ENCODE peak calls at places on chromosomes 6 and 20, in eight cellular contexts. D is upper lobe of left lung, N is K562, Y is HCT116, G is GM23338, T is Panc1, J is GM12878, W is HepG2. B is an unnamed sample. For H3K36me3, the result is how much of the 10 kb centered on the place peaks cover.

GRCh38 chr6:113859349-113860164 is 2.4 kb downstream of the MARCKS start:
- ATAC-seq in W (peak), J (no peak), T (no peak), D (peak), N (no peak), Y (no peak), G (peak), B (peak)

GRCh38 chr6:160795716-160796115 is 93.7 kb downstream of the PLG start:
- ATAC-seq in Y (no peak), T (no peak), J (no peak), W (no peak), N (no peak), G (no peak), D (no peak), B (no peak)

GRCh38 chr6:113496157-113496556 is 361.0 kb upstream of the MARCKS start:
- ATAC-seq in W (no peak), T (no peak), N (no peak), G (no peak), D (no peak), Y (no peak), J (no peak), B (no peak)

GRCh38 chr6:69917834-69918233 is 51.5 kb downstream of the COL19A1 start:
- ATAC-seq in N (no peak), G (no peak), D (no peak), Y (peak), W (no peak), J (peak), T (no peak), B (no peak)

GRCh38 chr6:83067448-83068413 is at the start of gene DOP1A:
- ATAC-seq in G (peak), W (peak), N (peak), T (peak), J (peak), Y (peak), D (peak), B (peak)

GRCh38 chr6:46258249-46258648 is 87.5 kb upstream of the ENPP5 start:
- ATAC-seq in G (no peak), T (no peak), D (no peak), J (no peak), Y (no peak), N (no peak), W (no peak), B (no peak)

GRCh38 chr6:34511923-34512737 is 44.0 kb downstream of the SPDEF start:
- ATAC-seq in D (no peak), W (peak), J (no peak), G (no peak), T (no peak), Y (no peak), N (no peak), B (no peak)

GRCh38 chr6:322205-322930 is 30.1 kb downstream of the DUSP22 start:
- ATAC-seq in N (peak), G (peak), J (peak), W (peak), D (no peak), T (no peak), Y (peak), B (no peak)

GRCh38 chr6:25556516-25556915 is 95.5 kb upstream of the SCGN start:
- ATAC-seq in T (peak), J (peak), D (peak), W (peak), G (peak), N (peak), Y (peak), B (no peak)

GRCh38 chr20:50283922-50284810 is 93.5 kb downstream of the CEBPB start:
- ATAC-seq in Y (peak), G (no peak), W (peak), J (no peak), D (peak), N (peak), T (peak), B (peak)

GRCh38 chr6:170575250-170575649 is 9.2 kb downstream of the PDCD2 start:
- ATAC-seq in T (peak), Y (peak), N (peak), D (no peak), G (peak), J (no peak), W (peak), B (no peak)
- TF ChIP-seq CTCF in T (peak), Y (peak), N (peak), D (no peak), G (peak), J (no peak), W (peak), B (no peak)

GRCh38 chr6:37474316-37474715 is 25.4 kb downstream of the CCDC167 start:
- ATAC-seq in G (no peak), J (no peak), W (no peak), Y (no peak), N (no peak), T (no peak), D (no peak), B (no peak)
- H3K36me3 ChIP-seq in G (under half), J (half or more), W (under half), Y (under half), N (half or more), T (under half), D (under half), B (under half)

GRCh38 chr6:106098383-106099234 is 12.5 kb downstream of the PRDM1 start:
- ATAC-seq in T (peak), D (peak), W (no peak), J (peak), N (peak), Y (peak), G (peak), B (peak)
- TF ChIP-seq POLR2AphosphoS5 in T (no peak), D (peak), W (no peak), J (peak), N (no peak), Y (peak), G (no peak), B (peak)

GRCh38 chr6:96465321-96465903 is 56.2 kb upstream of the UFL1 start:
- ATAC-seq in T (no peak), J (peak), D (no peak), Y (no peak), W (no peak), N (no peak), G (no peak), B (no peak)
- TF ChIP-seq CTCF in T (no peak), J (no peak), D (no peak), Y (no peak), W (no peak), N (no peak), G (no peak), B (no peak)

GRCh38 chr6:31887608-31888007 is 8.8 kb upstream of the SLC44A4 start:
- ATAC-seq in D (no peak), J (no peak), T (no peak), W (no peak), G (no peak), Y (no peak), N (no peak), B (no peak)

GRCh38 chr6:31886426-31887068 is 7.8 kb upstream of the SLC44A4 start:
- ATAC-seq in D (no peak), J (no peak), T (no peak), W (no peak), Y (no peak), N (no peak), G (no peak), B (no peak)

GRCh38 chr6:31887173-31887572 is 8.4 kb upstream of the SLC44A4 start:
- ATAC-seq in J (no peak), W (no peak), Y (no peak), T (no peak), D (no peak), N (no peak), G (no peak), B (no peak)

GRCh38 chr6:31888281-31889258 is 8.9 kb downstream of the EHMT2 start:
- ATAC-seq in N (peak), J (peak), D (peak), T (peak), W (peak), G (peak), Y (peak), B (no peak)

DNA sequence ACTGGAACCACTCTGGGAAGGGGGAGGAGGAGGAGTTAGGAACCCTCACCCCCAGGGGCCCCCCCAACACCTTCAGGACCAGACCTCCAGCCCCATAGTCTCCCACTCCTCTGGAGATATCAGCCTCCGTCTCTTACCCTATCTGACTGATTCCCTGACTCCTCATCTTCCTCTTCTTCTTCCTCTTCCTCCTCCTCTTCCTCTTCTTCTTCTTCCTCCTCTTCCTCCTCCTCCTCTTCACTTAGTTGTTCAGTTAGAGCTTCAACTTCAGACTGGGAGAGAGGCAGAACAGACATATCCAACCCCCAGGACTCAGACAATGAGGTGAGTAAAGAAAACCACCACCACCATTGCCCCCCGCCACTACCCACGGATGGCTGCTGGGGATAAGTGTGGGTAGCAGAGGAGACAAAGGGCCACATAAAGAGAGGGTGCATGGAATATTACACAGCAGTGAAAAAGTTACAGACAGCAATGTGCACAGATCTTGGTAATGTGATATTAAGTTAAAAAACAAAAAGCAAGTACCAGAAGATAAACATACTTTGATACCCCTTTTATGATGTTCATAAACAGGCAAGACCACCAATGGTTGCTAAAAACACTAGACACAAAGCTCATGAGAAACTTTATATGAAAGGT is 8.0 kb downstream of the EHMT2 start:
- ATAC-seq in Y (peak), J (no peak), T (peak), D (no peak), W (no peak), G (no peak), N (peak), B (no peak)
- H3K36me3 ChIP-seq in Y (half or more), J (under half), T (under half), D (under half), W (half or more), G (under half), N (half or more), B (half or more)

B was measured in gastroesophageal sphincter.